ENCODE peak calls at places on chromosomes 11 and 22, in six cellular contexts. One of them, this sample, is unnamed.
A peak's percentile ranks its signal among the peaks of the same experiment; 100 is the strongest.

GRCh38 chr22:42752912-42753311 is 32.2 kb upstream of the A4GALT start:
- DNase-seq in kidney glomerular epithelial cell: no peak
- DNase-seq in spleen: no peak
- DNase-seq in bronchial epithelial cell: no peak
- DNase-seq in stimulated activated CD4-positive, alpha-beta T cell treated with anti-CD3 and anti-CD28 coated beads, Interleukin-1b, Interleukin-23, amount 100 ng/mL, for 24 hours: no peak
- DNase-seq in psoas muscle: no peak
- DNase-seq in this sample: no peak

GRCh38 chr11:103183981-103184592 is 74.9 kb downstream of the DYNC2H1 start:
- DNase-seq in bronchial epithelial cell: no peak
- DNase-seq in stimulated activated CD4-positive, alpha-beta T cell treated with anti-CD3 and anti-CD28 coated beads, Interleukin-1b, Interleukin-23, amount 100 ng/mL, for 24 hours: no peak
- DNase-seq in psoas muscle: no peak
- DNase-seq in spleen: no peak
- DNase-seq in kidney glomerular epithelial cell: no peak
- DNase-seq in this sample: no peak

GRCh38 chr22:27602390-27602789 is 199.2 kb downstream of the MN1 start:
- DNase-seq in kidney glomerular epithelial cell: no peak
- DNase-seq in psoas muscle: no peak
- DNase-seq in bronchial epithelial cell: no peak
- DNase-seq in spleen: peak; percentile 25
- DNase-seq in stimulated activated CD4-positive, alpha-beta T cell treated with anti-CD3 and anti-CD28 coated beads, Interleukin-1b, Interleukin-23, amount 100 ng/mL, for 24 hours: no peak
- DNase-seq in this sample: no peak

GRCh38 chr11:115081972-115082371 is 403.6 kb downstream of the NXPE2 start:
- DNase-seq in bronchial epithelial cell: peak; percentile 0
- DNase-seq in psoas muscle: peak; percentile 27
- DNase-seq in stimulated activated CD4-positive, alpha-beta T cell treated with anti-CD3 and anti-CD28 coated beads, Interleukin-1b, Interleukin-23, amount 100 ng/mL, for 24 hours: no peak
- DNase-seq in spleen: no peak
- DNase-seq in kidney glomerular epithelial cell: no peak
- DNase-seq in this sample: no peak

GRCh38 chr11:77179048-77179447 is 51.0 kb downstream of the MYO7A start:
- DNase-seq in psoas muscle: no peak
- DNase-seq in kidney glomerular epithelial cell: no peak
- DNase-seq in stimulated activated CD4-positive, alpha-beta T cell treated with anti-CD3 and anti-CD28 coated beads, Interleukin-1b, Interleukin-23, amount 100 ng/mL, for 24 hours: no peak
- DNase-seq in spleen: no peak
- DNase-seq in bronchial epithelial cell: no peak
- DNase-seq in this sample: no peak

GRCh38 chr11:109304159-109304558 is 117.8 kb upstream of the C11orf87 start:
- DNase-seq in stimulated activated CD4-positive, alpha-beta T cell treated with anti-CD3 and anti-CD28 coated beads, Interleukin-1b, Interleukin-23, amount 100 ng/mL, for 24 hours: no peak
- DNase-seq in bronchial epithelial cell: peak; percentile 81
- DNase-seq in psoas muscle: no peak
- DNase-seq in kidney glomerular epithelial cell: no peak
- DNase-seq in spleen: no peak
- DNase-seq in this sample: no peak

GRCh38 chr11:33685061-33685460 is 15.6 kb downstream of the C11orf91 start:
- DNase-seq in bronchial epithelial cell: peak; percentile 60
- DNase-seq in psoas muscle: no peak
- DNase-seq in kidney glomerular epithelial cell: no peak
- DNase-seq in stimulated activated CD4-positive, alpha-beta T cell treated with anti-CD3 and anti-CD28 coated beads, Interleukin-1b, Interleukin-23, amount 100 ng/mL, for 24 hours: no peak
- DNase-seq in spleen: no peak
- DNase-seq in this sample: no peak

GRCh38 chr11:91921974-91922373 is 302.6 kb upstream of the FAT3 start:
- DNase-seq in bronchial epithelial cell: peak; percentile 55
- DNase-seq in spleen: no peak
- DNase-seq in stimulated activated CD4-positive, alpha-beta T cell treated with anti-CD3 and anti-CD28 coated beads, Interleukin-1b, Interleukin-23, amount 100 ng/mL, for 24 hours: no peak
- DNase-seq in kidney glomerular epithelial cell: peak; percentile 72
- DNase-seq in psoas muscle: no peak
- DNase-seq in this sample: peak; percentile 96

GRCh38 chr11:119323532-119324033 is 6.7 kb upstream of the MCAM start:
- DNase-seq in psoas muscle: peak; percentile 73
- DNase-seq in spleen: no peak
- DNase-seq in bronchial epithelial cell: peak; percentile 53
- DNase-seq in kidney glomerular epithelial cell: peak; percentile 62
- DNase-seq in stimulated activated CD4-positive, alpha-beta T cell treated with anti-CD3 and anti-CD28 coated beads, Interleukin-1b, Interleukin-23, amount 100 ng/mL, for 24 hours: peak; percentile 65
- DNase-seq in this sample: peak; percentile 57

GRCh38 chr11:64665381-64665780 is 57.6 kb downstream of the NRXN2 start:
- DNase-seq in kidney glomerular epithelial cell: no peak
- DNase-seq in spleen: no peak
- DNase-seq in bronchial epithelial cell: no peak
- DNase-seq in psoas muscle: peak; percentile 18
- DNase-seq in stimulated activated CD4-positive, alpha-beta T cell treated with anti-CD3 and anti-CD28 coated beads, Interleukin-1b, Interleukin-23, amount 100 ng/mL, for 24 hours: no peak
- DNase-seq in this sample: no peak

GRCh38 chr11:86134580-86135318 is 65.9 kb upstream of the PICALM start:
- DNase-seq in psoas muscle: no peak
- DNase-seq in kidney glomerular epithelial cell: no peak
- DNase-seq in bronchial epithelial cell: no peak
- DNase-seq in stimulated activated CD4-positive, alpha-beta T cell treated with anti-CD3 and anti-CD28 coated beads, Interleukin-1b, Interleukin-23, amount 100 ng/mL, for 24 hours: no peak
- DNase-seq in spleen: no peak
- DNase-seq in this sample: no peak

GRCh38 chr11:1217151-1217550 is 5.7 kb upstream of the MUC5B start:
- DNase-seq in kidney glomerular epithelial cell: no peak
- DNase-seq in psoas muscle: no peak
- DNase-seq in spleen: no peak
- DNase-seq in stimulated activated CD4-positive, alpha-beta T cell treated with anti-CD3 and anti-CD28 coated beads, Interleukin-1b, Interleukin-23, amount 100 ng/mL, for 24 hours: no peak
- DNase-seq in bronchial epithelial cell: no peak
- DNase-seq in this sample: no peak

GRCh38 chr22:40904101-40904500 is 42.2 kb upstream of the DNAJB7 start:
- DNase-seq in psoas muscle: no peak
- DNase-seq in kidney glomerular epithelial cell: no peak
- DNase-seq in spleen: no peak
- DNase-seq in stimulated activated CD4-positive, alpha-beta T cell treated with anti-CD3 and anti-CD28 coated beads, Interleukin-1b, Interleukin-23, amount 100 ng/mL, for 24 hours: no peak
- DNase-seq in bronchial epithelial cell: peak; percentile 71
- DNase-seq in this sample: peak; percentile 3

GRCh38 chr11:64339754-64340408 is at the start of gene CCDC88B:
- DNase-seq in bronchial epithelial cell: no peak
- DNase-seq in psoas muscle: peak; percentile 59
- DNase-seq in stimulated activated CD4-positive, alpha-beta T cell treated with anti-CD3 and anti-CD28 coated beads, Interleukin-1b, Interleukin-23, amount 100 ng/mL, for 24 hours: peak; percentile 64
- DNase-seq in kidney glomerular epithelial cell: no peak
- DNase-seq in spleen: peak; percentile 99
- DNase-seq in this sample: no peak

GRCh38 chr22:21446827-21447690 is 20.1 kb upstream of the TMEM191C start:
- DNase-seq in spleen: peak; percentile 58
- DNase-seq in stimulated activated CD4-positive, alpha-beta T cell treated with anti-CD3 and anti-CD28 coated beads, Interleukin-1b, Interleukin-23, amount 100 ng/mL, for 24 hours: no peak
- DNase-seq in kidney glomerular epithelial cell: no peak
- DNase-seq in psoas muscle: peak; percentile 5
- DNase-seq in bronchial epithelial cell: no peak
- DNase-seq in this sample: no peak

GRCh38 chr11:86523738-86524602 is 148.4 kb downstream of the ME3 start:
- DNase-seq in spleen: no peak
- DNase-seq in psoas muscle: no peak
- DNase-seq in stimulated activated CD4-positive, alpha-beta T cell treated with anti-CD3 and anti-CD28 coated beads, Interleukin-1b, Interleukin-23, amount 100 ng/mL, for 24 hours: no peak
- DNase-seq in kidney glomerular epithelial cell: peak; percentile 98
- DNase-seq in bronchial epithelial cell: peak; percentile 100
- DNase-seq in this sample: peak; percentile 98

GRCh38 chr11:122163420-122163819 is 47.4 kb upstream of the BLID start:
- DNase-seq in stimulated activated CD4-positive, alpha-beta T cell treated with anti-CD3 and anti-CD28 coated beads, Interleukin-1b, Interleukin-23, amount 100 ng/mL, for 24 hours: no peak
- DNase-seq in spleen: no peak
- DNase-seq in bronchial epithelial cell: no peak
- DNase-seq in psoas muscle: no peak
- DNase-seq in kidney glomerular epithelial cell: peak; percentile 8
- DNase-seq in this sample: no peak

GRCh38 chr11:58560842-58561241 is 14.8 kb downstream of the LPXN start:
- DNase-seq in stimulated activated CD4-positive, alpha-beta T cell treated with anti-CD3 and anti-CD28 coated beads, Interleukin-1b, Interleukin-23, amount 100 ng/mL, for 24 hours: no peak
- DNase-seq in spleen: no peak
- DNase-seq in psoas muscle: no peak
- DNase-seq in kidney glomerular epithelial cell: no peak
- DNase-seq in bronchial epithelial cell: no peak
- DNase-seq in this sample: no peak

GRCh38 chr11:121539000-121539399 is 86.2 kb upstream of the SORL1-AS1 start:
- DNase-seq in spleen: no peak
- DNase-seq in bronchial epithelial cell: no peak
- DNase-seq in kidney glomerular epithelial cell: no peak
- DNase-seq in psoas muscle: no peak
- DNase-seq in stimulated activated CD4-positive, alpha-beta T cell treated with anti-CD3 and anti-CD28 coated beads, Interleukin-1b, Interleukin-23, amount 100 ng/mL, for 24 hours: no peak
- DNase-seq in this sample: no peak

GRCh38 chr22:35839811-35840739 is 122.4 kb downstream of the APOL5 start:
- DNase-seq in psoas muscle: peak; percentile 87
- DNase-seq in kidney glomerular epithelial cell: peak; percentile 91
- DNase-seq in spleen: peak; percentile 76
- DNase-seq in bronchial epithelial cell: peak; percentile 94
- DNase-seq in stimulated activated CD4-positive, alpha-beta T cell treated with anti-CD3 and anti-CD28 coated beads, Interleukin-1b, Interleukin-23, amount 100 ng/mL, for 24 hours: no peak
- DNase-seq in this sample: peak; percentile 92

GRCh38 chr11:10605941-10606381 is 37.5 kb upstream of the LYVE1 start:
- DNase-seq in kidney glomerular epithelial cell: no peak
- DNase-seq in spleen: peak; percentile 91
- DNase-seq in stimulated activated CD4-positive, alpha-beta T cell treated with anti-CD3 and anti-CD28 coated beads, Interleukin-1b, Interleukin-23, amount 100 ng/mL, for 24 hours: no peak
- DNase-seq in psoas muscle: peak; percentile 50
- DNase-seq in bronchial epithelial cell: peak; percentile 45
- DNase-seq in this sample: no peak